ENCODE peak calls at places on chromosomes 11 and 22, in four cellular contexts. One of them, this sample, is unnamed.

GRCh38 chr11:64870176-64870892 is 8.1 kb downstream of the EHD1 start:
- DNase-seq in IMR-90: peak
- DNase-seq in K562: peak
- DNase-seq in GM12878: no peak
- DNase-seq in this sample: no peak

GRCh38 chr11:9280655-9281301 is 15.6 kb upstream of the DENND5A start:
- DNase-seq in IMR-90: peak
- DNase-seq in K562: no peak
- DNase-seq in GM12878: peak
- DNase-seq in this sample: no peak

GRCh38 chr11:125995313-125995712 is 49.5 kb downstream of the VSIG10L2 start:
- DNase-seq in IMR-90: no peak
- DNase-seq in K562: no peak
- DNase-seq in GM12878: no peak
- DNase-seq in this sample: no peak

GRCh38 chr11:68314203-68314885 is 2.0 kb downstream of the LRP5 start:
- DNase-seq in IMR-90: no peak
- DNase-seq in K562: peak
- DNase-seq in GM12878: no peak
- DNase-seq in this sample: no peak

GRCh38 chr11:69371731-69372588 is 78.0 kb downstream of the MYEOV start:
- DNase-seq in IMR-90: no peak
- DNase-seq in K562: no peak
- DNase-seq in GM12878: no peak
- DNase-seq in this sample: no peak

GRCh38 chr22:50537765-50538164 is 7.9 kb upstream of the KLHDC7B start:
- DNase-seq in IMR-90: no peak
- DNase-seq in K562: no peak
- DNase-seq in GM12878: no peak
- DNase-seq in this sample: no peak

GRCh38 chr11:122137081-122137793 is 21.2 kb upstream of the BLID start:
- DNase-seq in IMR-90: peak
- DNase-seq in K562: no peak
- DNase-seq in GM12878: no peak
- DNase-seq in this sample: no peak

GRCh38 chr11:120854988-120855387 is 168.9 kb upstream of the TBCEL start:
- DNase-seq in IMR-90: no peak
- DNase-seq in K562: no peak
- DNase-seq in GM12878: no peak
- DNase-seq in this sample: no peak

GRCh38 chr11:61626580-61627380 is 45.9 kb upstream of the SYT7 start:
- DNase-seq in IMR-90: peak
- DNase-seq in K562: no peak
- DNase-seq in GM12878: no peak
- DNase-seq in this sample: no peak

GRCh38 chr11:68140496-68141246 is 19.5 kb upstream of the CHKA start:
- DNase-seq in IMR-90: no peak
- DNase-seq in K562: no peak
- DNase-seq in GM12878: no peak
- DNase-seq in this sample: no peak

GRCh38 chr11:40328890-40329617 is 1130.4 kb downstream of the LRRC4C start:
- DNase-seq in IMR-90: peak
- DNase-seq in K562: no peak
- DNase-seq in GM12878: no peak
- DNase-seq in this sample: peak

GRCh38 chr11:71207563-71207962 is 44.8 kb downstream of the SHANK2 start:
- DNase-seq in IMR-90: no peak
- DNase-seq in K562: no peak
- DNase-seq in GM12878: no peak
- DNase-seq in this sample: no peak

GRCh38 chr11:14812776-14813175 is 79.3 kb downstream of the CYP2R1 start:
- DNase-seq in IMR-90: peak
- DNase-seq in K562: no peak
- DNase-seq in GM12878: no peak
- DNase-seq in this sample: no peak
- TF ChIP-seq USF2 in IMR-90: no peak
- TF ChIP-seq USF2 in K562: no peak
- TF ChIP-seq USF2 in GM12878: no peak
- TF ChIP-seq USF2 in this sample: no peak

GRCh38 chr11:63843042-63843441 is 4.1 kb downstream of the MARK2 start:
- DNase-seq in IMR-90: peak
- DNase-seq in K562: no peak
- DNase-seq in GM12878: no peak
- DNase-seq in this sample: no peak
- TF ChIP-seq SMC3 in IMR-90: no peak
- TF ChIP-seq SMC3 in K562: no peak
- TF ChIP-seq SMC3 in GM12878: no peak
- TF ChIP-seq SMC3 in this sample: no peak

DNA sequence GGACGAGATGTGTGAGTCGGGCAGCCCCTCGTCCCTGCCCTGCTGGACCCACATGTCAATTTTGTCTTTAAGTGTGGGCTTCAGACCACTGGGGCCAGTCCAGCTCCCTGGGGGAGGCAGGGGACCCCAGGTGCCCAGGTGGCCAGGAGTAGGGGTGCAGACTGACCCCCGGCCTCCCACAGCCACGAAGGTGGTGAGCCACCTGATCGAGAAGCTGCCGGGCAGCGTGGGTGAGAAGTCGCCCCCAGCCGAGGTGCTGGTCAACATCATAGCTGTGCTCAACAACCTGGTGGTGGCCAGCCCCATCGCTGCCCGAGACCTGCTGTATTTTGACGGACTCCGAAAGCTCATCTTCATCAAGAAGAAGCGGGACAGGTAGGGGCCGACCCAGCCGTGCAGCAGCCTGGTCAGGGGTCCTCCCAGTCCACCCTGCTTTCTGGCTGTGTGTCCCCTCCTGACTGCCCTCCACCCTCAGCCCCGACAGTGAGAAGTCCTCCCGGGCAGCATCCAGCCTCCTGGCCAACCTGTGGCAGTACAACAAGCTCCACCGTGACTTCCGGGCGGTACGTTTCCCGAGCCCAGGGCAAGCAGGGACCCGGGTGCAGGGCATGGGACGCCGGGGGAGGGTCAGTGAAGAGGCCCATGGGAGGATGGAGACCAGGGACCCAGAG is 9.9 kb downstream of the PKP3 start:
- DNase-seq in IMR-90: no peak
- DNase-seq in K562: no peak
- DNase-seq in GM12878: no peak
- DNase-seq in this sample: no peak
- TF ChIP-seq ELK1 in IMR-90: no peak
- TF ChIP-seq ELK1 in K562: no peak
- TF ChIP-seq ELK1 in GM12878: no peak
- TF ChIP-seq ELK1 in this sample: no peak

GRCh38 chr11:128039140-128040021 is 548.0 kb downstream of the ETS1 start:
- DNase-seq in IMR-90: peak
- DNase-seq in K562: no peak
- DNase-seq in GM12878: no peak
- DNase-seq in this sample: no peak

GRCh38 chr11:128040603-128041002 is 546.8 kb downstream of the ETS1 start:
- DNase-seq in IMR-90: no peak
- DNase-seq in K562: no peak
- DNase-seq in GM12878: no peak
- DNase-seq in this sample: no peak

GRCh38 chr11:128036556-128037093 is 550.7 kb downstream of the ETS1 start:
- DNase-seq in IMR-90: peak
- DNase-seq in K562: no peak
- DNase-seq in GM12878: no peak
- DNase-seq in this sample: no peak

GRCh38 chr11:128036006-128036405 is 551.4 kb downstream of the ETS1 start:
- DNase-seq in IMR-90: no peak
- DNase-seq in K562: no peak
- DNase-seq in GM12878: no peak
- DNase-seq in this sample: no peak
- TF ChIP-seq USF2 in IMR-90: no peak
- TF ChIP-seq USF2 in K562: no peak
- TF ChIP-seq USF2 in GM12878: no peak
- TF ChIP-seq USF2 in this sample: no peak

DNA sequence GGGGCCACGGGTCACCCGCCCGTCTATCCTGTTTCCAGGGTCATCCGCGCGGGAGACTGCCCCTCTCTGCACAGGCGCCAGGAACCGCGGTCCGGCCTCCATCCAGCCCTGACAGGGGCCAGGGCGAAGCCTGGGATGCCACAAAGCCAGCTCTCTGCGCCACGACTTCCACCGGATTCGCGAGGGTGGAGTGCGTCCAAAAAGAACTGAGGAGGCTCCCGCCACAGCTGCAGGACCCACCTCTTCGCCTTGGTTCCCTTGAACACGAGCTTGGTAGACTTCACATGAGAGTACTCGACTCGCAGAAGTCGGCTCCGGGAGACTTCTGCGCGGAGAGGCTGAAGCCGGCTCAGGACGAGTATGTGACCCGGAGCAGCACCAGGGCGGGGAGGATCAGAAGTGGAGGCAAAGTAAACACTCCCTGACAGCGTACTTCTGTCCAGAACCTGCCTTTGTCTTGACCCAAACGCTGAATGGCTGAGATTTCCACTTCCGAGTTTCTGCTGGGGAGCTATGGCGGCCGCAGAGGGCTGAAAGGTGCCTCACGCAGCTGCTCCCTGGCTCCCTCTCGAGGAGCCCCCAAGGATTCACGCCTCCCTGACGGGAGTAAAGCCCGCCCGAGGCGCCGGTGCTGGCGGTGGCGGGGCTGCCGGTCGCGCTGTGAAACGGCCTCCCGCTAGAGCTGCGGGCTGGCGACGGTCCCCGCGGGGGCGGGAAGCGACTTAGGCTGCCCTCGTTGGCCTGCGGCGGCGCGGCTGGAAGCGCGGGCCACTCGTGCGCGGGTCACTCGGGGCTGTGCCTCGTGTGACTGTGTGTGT is 4566.7 kb upstream of the OR11H1 start:
- DNase-seq in IMR-90: no peak
- DNase-seq in K562: no peak
- DNase-seq in GM12878: no peak
- DNase-seq in this sample: no peak
- TF ChIP-seq SMC3 in IMR-90: no peak
- TF ChIP-seq SMC3 in K562: no peak
- TF ChIP-seq SMC3 in GM12878: no peak
- TF ChIP-seq SMC3 in this sample: no peak